ENCODE peak calls at places on chromosomes 2 and 18, in six cellular contexts. One of them, this sample, is unnamed.

GRCh38 chr18:79197531-79197930 is 128.3 kb downstream of the ATP9B start:
- DNase-seq in GM12865: no peak
- DNase-seq in uterus: no peak
- DNase-seq in IMR-90: no peak
- DNase-seq in BJ: no peak
- DNase-seq in A549: no peak
- DNase-seq in this sample: no peak

GRCh38 chr2:197707316-197708213 is 2.4 kb downstream of the MARS2 start:
- DNase-seq in IMR-90: peak; percentile 74
- DNase-seq in BJ: no peak
- DNase-seq in uterus: no peak
- DNase-seq in A549: peak; percentile 57
- DNase-seq in GM12865: peak; percentile 50
- DNase-seq in this sample: peak; percentile 74

GRCh38 chr2:197198890-197199289 is 111.7 kb downstream of the ANKRD44 start:
- DNase-seq in IMR-90: no peak
- DNase-seq in A549: no peak
- DNase-seq in GM12865: peak; percentile 98
- DNase-seq in BJ: no peak
- DNase-seq in uterus: peak; percentile 43
- DNase-seq in this sample: no peak

GRCh38 chr2:2698182-2699116 is 367.4 kb upstream of the MYT1L start:
- DNase-seq in uterus: no peak
- DNase-seq in A549: peak; percentile 57
- DNase-seq in IMR-90: no peak
- DNase-seq in BJ: no peak
- DNase-seq in GM12865: peak; percentile 12
- DNase-seq in this sample: no peak

GRCh38 chr2:47905454-47906260 is 641 bp downstream of the FBXO11 start:
- DNase-seq in A549: peak; percentile 81
- DNase-seq in BJ: no peak
- DNase-seq in IMR-90: peak; percentile 41
- DNase-seq in GM12865: peak; percentile 79
- DNase-seq in uterus: peak; percentile 54
- DNase-seq in this sample: peak; percentile 49

GRCh38 chr18:72762505-72763122 is 105.2 kb downstream of the NETO1 start:
- DNase-seq in BJ: no peak
- DNase-seq in IMR-90: peak; percentile 69
- DNase-seq in GM12865: peak; percentile 62
- DNase-seq in A549: peak; percentile 49
- DNase-seq in uterus: no peak
- DNase-seq in this sample: peak; percentile 74

GRCh38 chr2:5482929-5483331 is 209.3 kb upstream of the SOX11 start:
- DNase-seq in GM12865: no peak
- DNase-seq in uterus: no peak
- DNase-seq in IMR-90: no peak
- DNase-seq in A549: no peak
- DNase-seq in BJ: no peak
- DNase-seq in this sample: no peak

GRCh38 chr2:136874258-136874657 is 108.9 kb downstream of the THSD7B start:
- DNase-seq in IMR-90: no peak
- DNase-seq in uterus: no peak
- DNase-seq in A549: peak; percentile 11
- DNase-seq in BJ: no peak
- DNase-seq in GM12865: peak; percentile 21
- DNase-seq in this sample: peak; percentile 2

GRCh38 chr2:106960633-106961205 is 74.8 kb upstream of the ST6GAL2 start:
- DNase-seq in A549: no peak
- DNase-seq in uterus: no peak
- DNase-seq in GM12865: no peak
- DNase-seq in IMR-90: no peak
- DNase-seq in BJ: no peak
- DNase-seq in this sample: no peak

GRCh38 chr2:178008636-178009289 is 63.8 kb downstream of the PDE11A start:
- DNase-seq in GM12865: no peak
- DNase-seq in IMR-90: peak; percentile 65
- DNase-seq in uterus: no peak
- DNase-seq in BJ: no peak
- DNase-seq in A549: peak; percentile 60
- DNase-seq in this sample: peak; percentile 30

GRCh38 chr18:55585586-55586521 is 2.1 kb downstream of the TCF4 start:
- DNase-seq in uterus: peak; percentile 18
- DNase-seq in BJ: no peak
- DNase-seq in GM12865: no peak
- DNase-seq in A549: no peak
- DNase-seq in IMR-90: peak; percentile 35
- DNase-seq in this sample: peak; percentile 42

GRCh38 chr2:64857581-64858471 is 131.4 kb upstream of the SLC1A4 start:
- DNase-seq in GM12865: no peak
- DNase-seq in A549: no peak
- DNase-seq in uterus: peak; percentile 72
- DNase-seq in IMR-90: peak; percentile 60
- DNase-seq in BJ: no peak
- DNase-seq in this sample: peak; percentile 94

GRCh38 chr2:226447338-226447885 is 352.2 kb downstream of the IRS1 start:
- DNase-seq in A549: no peak
- DNase-seq in IMR-90: peak; percentile 35
- DNase-seq in GM12865: no peak
- DNase-seq in uterus: no peak
- DNase-seq in BJ: no peak
- DNase-seq in this sample: no peak

GRCh38 chr2:230347659-230348305 is 20.8 kb downstream of the SP140L start:
- DNase-seq in GM12865: peak; percentile 67
- DNase-seq in A549: no peak
- DNase-seq in IMR-90: peak; percentile 31
- DNase-seq in BJ: no peak
- DNase-seq in uterus: no peak
- DNase-seq in this sample: peak; percentile 31

GRCh38 chr2:129255610-129256313 is 723.7 kb upstream of the RAB6C start:
- DNase-seq in uterus: no peak
- DNase-seq in GM12865: no peak
- DNase-seq in IMR-90: no peak
- DNase-seq in BJ: no peak
- DNase-seq in A549: no peak
- DNase-seq in this sample: no peak

GRCh38 chr18:57803119-57803969 is at the start of gene ATP8B1:
- DNase-seq in IMR-90: peak; percentile 73
- DNase-seq in BJ: no peak
- DNase-seq in uterus: peak; percentile 75
- DNase-seq in A549: peak; percentile 66
- DNase-seq in GM12865: peak; percentile 6
- DNase-seq in this sample: peak; percentile 61

GRCh38 chr18:68121308-68121707 is 593.6 kb downstream of the TMX3 start:
- DNase-seq in IMR-90: peak; percentile 0
- DNase-seq in uterus: no peak
- DNase-seq in BJ: no peak
- DNase-seq in A549: peak; percentile 7
- DNase-seq in GM12865: no peak
- DNase-seq in this sample: peak; percentile 1

GRCh38 chr2:119516121-119516520 is 8.2 kb downstream of the SCTR start:
- DNase-seq in GM12865: no peak
- DNase-seq in A549: no peak
- DNase-seq in BJ: no peak
- DNase-seq in IMR-90: no peak
- DNase-seq in uterus: no peak
- DNase-seq in this sample: no peak

GRCh38 chr18:69957071-69957620 is 9.5 kb upstream of the CD226 start:
- DNase-seq in A549: no peak
- DNase-seq in BJ: no peak
- DNase-seq in IMR-90: no peak
- DNase-seq in GM12865: no peak
- DNase-seq in uterus: no peak
- DNase-seq in this sample: no peak

GRCh38 chr2:240925191-240925575 is 19.0 kb downstream of the CROCC2 start:
- DNase-seq in IMR-90: no peak
- DNase-seq in BJ: no peak
- DNase-seq in A549: peak; percentile 41
- DNase-seq in GM12865: peak; percentile 18
- DNase-seq in uterus: peak; percentile 10
- DNase-seq in this sample: no peak

GRCh38 chr2:70656421-70657010 is 102.9 kb upstream of the TGFA start:
- DNase-seq in IMR-90: no peak
- DNase-seq in uterus: no peak
- DNase-seq in BJ: no peak
- DNase-seq in A549: no peak
- DNase-seq in GM12865: no peak
- DNase-seq in this sample: no peak

GRCh38 chr2:152546230-152546837 is 170.9 kb downstream of the PRPF40A start:
- DNase-seq in GM12865: no peak
- DNase-seq in uterus: no peak
- DNase-seq in A549: no peak
- DNase-seq in BJ: no peak
- DNase-seq in IMR-90: peak; percentile 39
- DNase-seq in this sample: no peak

GRCh38 chr2:58429285-58429874 is 188.3 kb upstream of the FANCL start:
- DNase-seq in A549: no peak
- DNase-seq in uterus: no peak
- DNase-seq in IMR-90: no peak
- DNase-seq in GM12865: no peak
- DNase-seq in BJ: no peak
- DNase-seq in this sample: no peak

GRCh38 chr2:174259981-174260380 is 11.6 kb upstream of the OLA1 start:
- DNase-seq in BJ: peak; percentile 10
- DNase-seq in IMR-90: peak; percentile 85
- DNase-seq in A549: no peak
- DNase-seq in GM12865: no peak
- DNase-seq in uterus: no peak
- DNase-seq in this sample: peak; percentile 90

DNA sequence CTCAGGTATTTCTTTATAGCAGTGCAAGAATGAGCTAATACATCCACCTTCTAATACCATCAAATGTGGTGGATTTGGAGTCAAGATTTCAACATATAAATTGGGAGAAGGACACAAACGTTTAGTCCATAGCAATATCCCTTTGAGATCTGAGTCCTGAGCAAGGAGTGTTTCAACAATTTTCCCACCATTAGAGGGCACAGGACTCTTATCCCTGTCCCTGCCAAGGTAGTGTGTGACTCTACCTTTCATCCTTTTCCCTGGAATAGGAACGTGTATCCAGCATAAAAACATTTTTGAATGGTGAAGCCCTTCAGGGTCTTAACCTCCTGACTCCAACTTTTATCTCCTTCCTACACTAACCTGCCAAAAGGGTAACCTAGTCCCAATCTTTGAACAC is 181.3 kb upstream of the SRD5A2 start:
- DNase-seq in A549: no peak
- DNase-seq in GM12865: no peak
- DNase-seq in BJ: no peak
- DNase-seq in IMR-90: no peak
- DNase-seq in uterus: no peak
- DNase-seq in this sample: no peak
- TF ChIP-seq CTCF in A549: no peak
- TF ChIP-seq CTCF in GM12865: no peak
- TF ChIP-seq CTCF in BJ: no peak
- TF ChIP-seq CTCF in IMR-90: no peak
- TF ChIP-seq CTCF in uterus: no peak
- TF ChIP-seq CTCF in this sample: no peak

DNA sequence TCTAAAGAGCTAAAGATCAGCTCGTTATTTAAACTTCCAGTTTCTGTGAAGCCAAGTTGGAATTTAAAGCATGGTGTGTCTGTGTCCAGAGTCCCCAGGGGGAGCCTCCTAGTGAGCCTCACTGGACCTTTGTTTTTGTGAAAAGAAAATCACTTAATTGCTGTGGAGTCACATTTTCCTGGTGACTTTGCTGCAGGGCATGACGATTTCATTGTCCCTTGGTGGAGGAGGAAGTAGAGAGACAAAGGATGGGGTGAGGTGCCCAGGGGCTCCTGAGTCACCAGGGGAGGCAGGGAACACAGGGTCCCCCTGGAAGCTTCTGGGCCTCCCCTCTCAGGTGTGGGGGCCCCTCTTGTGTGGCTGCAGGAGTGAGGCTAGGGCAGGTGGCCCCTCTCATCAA is 19.7 kb downstream of the ATP6V1C2 start:
- DNase-seq in GM12865: no peak
- DNase-seq in uterus: no peak
- DNase-seq in A549: no peak
- DNase-seq in BJ: no peak
- DNase-seq in IMR-90: no peak
- DNase-seq in this sample: no peak
- H3K4me3 ChIP-seq in GM12865: no peak overlapping the region
- H3K4me3 ChIP-seq in uterus: no peak overlapping the region
- H3K4me3 ChIP-seq in A549: no peak overlapping the region
- H3K4me3 ChIP-seq in BJ: no peak overlapping the region
- H3K4me3 ChIP-seq in IMR-90: no peak overlapping the region
- H3K4me3 ChIP-seq in this sample: no peak overlapping the region

DNA sequence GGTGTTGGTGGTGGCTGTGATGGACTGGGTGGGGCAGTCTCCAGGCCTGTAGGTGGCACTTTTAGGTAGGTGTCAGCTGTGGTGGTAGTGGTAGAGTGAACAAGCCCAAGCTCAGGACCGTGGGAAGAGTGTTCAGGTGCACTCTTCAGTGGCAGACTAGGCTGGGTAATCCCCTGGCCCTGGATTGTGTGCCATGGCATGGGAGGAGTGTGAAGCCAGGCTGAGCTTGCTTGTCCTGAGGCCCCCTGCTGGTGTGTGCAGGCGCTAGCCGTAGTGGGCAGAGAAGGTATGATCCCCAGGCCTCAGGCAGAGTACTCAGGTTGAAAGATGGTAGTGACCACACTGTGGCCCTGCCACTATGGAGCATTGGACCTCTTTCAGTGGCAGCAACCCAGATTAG is 850.3 kb downstream of the DSC3 start:
- DNase-seq in GM12865: peak; percentile 0
- DNase-seq in IMR-90: no peak
- DNase-seq in uterus: no peak
- DNase-seq in A549: no peak
- DNase-seq in BJ: no peak
- DNase-seq in this sample: no peak
- TF ChIP-seq CTCF in GM12865: peak; percentile 3
- TF ChIP-seq CTCF in IMR-90: no peak
- TF ChIP-seq CTCF in uterus: no peak
- TF ChIP-seq CTCF in A549: no peak
- TF ChIP-seq CTCF in BJ: no peak
- TF ChIP-seq CTCF in this sample: no peak

DNA sequence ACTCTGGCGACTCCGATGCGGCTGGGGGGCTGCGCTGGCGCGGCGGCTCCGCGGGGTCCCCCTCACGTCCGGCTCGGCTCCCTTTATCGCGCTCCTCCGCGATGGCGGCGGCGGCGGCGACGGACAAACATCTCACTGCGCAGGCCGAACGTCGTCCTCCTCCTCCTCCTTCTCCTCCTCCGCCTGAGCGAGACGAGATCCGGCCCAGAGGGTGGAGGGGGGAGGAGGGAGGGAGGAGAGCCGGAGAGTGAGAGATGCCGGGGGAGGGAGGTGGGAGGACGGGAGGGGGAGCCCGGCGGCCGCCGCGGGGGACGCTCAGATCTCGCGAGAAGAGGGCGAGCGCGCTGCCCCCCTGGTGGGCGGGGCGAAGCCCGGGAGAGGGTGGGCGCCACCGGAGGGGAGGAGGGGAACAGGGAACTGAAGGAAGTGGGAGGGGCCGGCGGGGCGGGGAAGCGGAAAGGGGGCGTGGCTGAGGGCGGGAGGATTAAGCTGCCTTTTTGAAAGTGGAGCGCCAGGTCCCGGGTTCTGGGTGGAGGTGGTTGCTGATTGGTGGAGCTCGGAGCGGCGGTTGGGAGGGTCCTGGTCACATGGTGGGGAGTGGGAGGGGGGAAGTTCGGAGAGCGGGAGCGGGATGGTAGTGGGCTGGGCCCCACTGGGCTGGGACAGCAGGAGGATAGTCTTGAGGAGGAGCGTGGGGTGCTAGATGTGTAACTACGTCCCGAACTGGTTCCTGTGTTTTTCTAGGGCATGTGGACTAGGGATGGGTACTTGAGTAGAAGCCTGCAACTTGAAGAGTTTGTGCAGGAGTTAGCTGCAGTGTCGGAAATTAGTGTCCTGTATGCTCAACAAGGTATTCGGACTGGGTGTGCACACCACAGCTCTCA is at the start of gene CUL3:
- DNase-seq in IMR-90: peak; percentile 96
- DNase-seq in A549: peak; percentile 99
- DNase-seq in BJ: peak; percentile 75
- DNase-seq in GM12865: peak; percentile 99
- DNase-seq in uterus: peak; percentile 100
- DNase-seq in this sample: peak; percentile 96
- H3K4me3 ChIP-seq in IMR-90: peak within 1 kb of the TSS; percentile 72
- H3K4me3 ChIP-seq in A549: peak within 1 kb of the TSS; percentile 57
- H3K4me3 ChIP-seq in BJ: peak within 1 kb of the TSS; percentile 89
- H3K4me3 ChIP-seq in GM12865: peak within 1 kb of the TSS; percentile 88
- H3K4me3 ChIP-seq in uterus: peak within 1 kb of the TSS; percentile 65
- H3K4me3 ChIP-seq in this sample: peak within 1 kb of the TSS; percentile 87